ENCODE peak calls at places on chromosomes 4 and X, in five cellular contexts. B, H, C, I and Z are unnamed samples.

GRCh38 chrX:134418317-134419113 is 41.5 kb upstream of the HPRT1 start:
- DNase-seq in B (no peak), H (peak), C (no peak), I (no peak), Z (no peak)

GRCh38 chr4:1305781-1306455 is 16.2 kb downstream of the MAEA start:
- DNase-seq in B (no peak), H (no peak), C (no peak), I (no peak), Z (no peak)

GRCh38 chrX:10022580-10023245 is 55.6 kb downstream of the CLDN34 start:
- DNase-seq in B (peak), H (peak), C (peak), I (no peak), Z (no peak)

GRCh38 chr4:56434599-56435000 is 815 bp downstream of the PPAT start:
- DNase-seq in B (peak), H (peak), C (peak), I (no peak), Z (peak)

GRCh38 chr4:17557880-17558279 is 19.1 kb upstream of the LAP3 start:
- DNase-seq in B (no peak), H (peak), C (peak), I (no peak), Z (no peak)

GRCh38 chrX:56281789-56282188 is 49.6 kb downstream of the KLF8 start:
- DNase-seq in B (peak), H (peak), C (peak), I (no peak), Z (peak)

GRCh38 chrX:79130857-79131256 is 13.6 kb upstream of the GPR174 start:
- DNase-seq in B (no peak), H (no peak), C (no peak), I (no peak), Z (no peak)

GRCh38 chr4:68228568-68228967 is 16.9 kb downstream of the TMPRSS11B start:
- DNase-seq in B (no peak), H (no peak), C (no peak), I (no peak), Z (no peak)

GRCh38 chrX:48923771-48924170 is 4.9 kb upstream of the PIM2 start:
- DNase-seq in B (no peak), H (no peak), C (no peak), I (no peak), Z (no peak)

GRCh38 chr4:185062606-185063005 is 44.3 kb downstream of the HELT start:
- DNase-seq in B (no peak), H (no peak), C (no peak), I (no peak), Z (no peak)

GRCh38 chr4:153619811-153620210 is 64.3 kb upstream of the TLR2 start:
- DNase-seq in B (no peak), H (no peak), C (no peak), I (no peak), Z (no peak)

GRCh38 chrX:21166302-21166982 is 207.8 kb upstream of the CNKSR2 start:
- DNase-seq in B (no peak), H (peak), C (peak), I (no peak), Z (no peak)

GRCh38 chrX:138889152-138889551 is 177.6 kb upstream of the FGF13 start:
- DNase-seq in B (no peak), H (no peak), C (no peak), I (no peak), Z (no peak)

GRCh38 chrX:1592128-1592862 is 891 bp downstream of the AKAP17A start:
- DNase-seq in B (peak), H (peak), C (peak), I (no peak), Z (peak)

GRCh38 chrX:115912372-115912897 is 258.1 kb upstream of the AGTR2 start:
- DNase-seq in B (no peak), H (no peak), C (peak), I (peak), Z (peak)

GRCh38 chr4:57136281-57136680 is 26.1 kb upstream of the IGFBP7 start:
- DNase-seq in B (peak), H (no peak), C (peak), I (no peak), Z (no peak)

GRCh38 chrX:74318672-74319071 is 14.7 kb downstream of the ZCCHC13 start:
- DNase-seq in B (no peak), H (no peak), C (no peak), I (no peak), Z (no peak)

GRCh38 chr4:19983072-19983471 is 268.6 kb upstream of the SLIT2 start:
- DNase-seq in B (peak), H (peak), C (peak), I (no peak), Z (no peak)

GRCh38 chrX:19094654-19095053 is 27.6 kb downstream of the ADGRG2 start:
- DNase-seq in B (no peak), H (no peak), C (no peak), I (no peak), Z (no peak)

GRCh38 chr4:161817822-161818412 is 345.9 kb downstream of the FSTL5 start:
- DNase-seq in B (no peak), H (no peak), C (no peak), I (no peak), Z (no peak)

GRCh38 chr4:173503330-173504180 is 26.5 kb downstream of the HAND2 start:
- DNase-seq in B (no peak), H (no peak), C (no peak), I (no peak), Z (no peak)

GRCh38 chr4:173505924-173506779 is 23.9 kb downstream of the HAND2 start:
- DNase-seq in B (peak), H (peak), C (peak), I (peak), Z (peak)

GRCh38 chr4:173506780-173507211 is 23.2 kb downstream of the HAND2 start:
- DNase-seq in B (no peak), H (no peak), C (no peak), I (no peak), Z (no peak)

GRCh38 chr4:173501592-173502150 is 28.4 kb downstream of the HAND2 start:
- DNase-seq in B (no peak), H (no peak), C (no peak), I (no peak), Z (no peak)

GRCh38 chr4:173504181-173504503 is 25.9 kb downstream of the HAND2 start:
- DNase-seq in B (no peak), H (no peak), C (no peak), I (no peak), Z (no peak)
- TF ChIP-seq EZH2 in B (no peak), H (no peak), C (no peak), I (no peak), Z (no peak)

GRCh38 chr4:182875471-182875870 is 41.7 kb downstream of the DCTD start:
- DNase-seq in B (no peak), H (no peak), C (no peak), I (no peak), Z (no peak)

GRCh38 chr4:182877326-182877883 is 39.8 kb downstream of the DCTD start:
- DNase-seq in B (no peak), H (no peak), C (no peak), I (no peak), Z (no peak)

GRCh38 chr4:182876427-182876826 is 40.8 kb downstream of the DCTD start:
- DNase-seq in B (no peak), H (no peak), C (no peak), I (no peak), Z (no peak)

GRCh38 chr4:182874946-182875345 is 42.2 kb downstream of the DCTD start:
- DNase-seq in B (no peak), H (no peak), C (no peak), I (no peak), Z (no peak)

GRCh38 chr4:182876006-182876405 is 41.2 kb downstream of the DCTD start:
- DNase-seq in B (no peak), H (no peak), C (no peak), I (no peak), Z (no peak)
- H3K27ac ChIP-seq in B (no peak), H (no peak), C (no peak), I (no peak), Z (no peak)

GRCh38 chr4:139014391-139015268 is 951 bp upstream of the NOCT start:
- DNase-seq in B (peak), H (peak), C (peak), I (peak), Z (peak)
- H3K9ac ChIP-seq in B (peak), H (peak), C (peak), I (peak), Z (peak)

DNA sequence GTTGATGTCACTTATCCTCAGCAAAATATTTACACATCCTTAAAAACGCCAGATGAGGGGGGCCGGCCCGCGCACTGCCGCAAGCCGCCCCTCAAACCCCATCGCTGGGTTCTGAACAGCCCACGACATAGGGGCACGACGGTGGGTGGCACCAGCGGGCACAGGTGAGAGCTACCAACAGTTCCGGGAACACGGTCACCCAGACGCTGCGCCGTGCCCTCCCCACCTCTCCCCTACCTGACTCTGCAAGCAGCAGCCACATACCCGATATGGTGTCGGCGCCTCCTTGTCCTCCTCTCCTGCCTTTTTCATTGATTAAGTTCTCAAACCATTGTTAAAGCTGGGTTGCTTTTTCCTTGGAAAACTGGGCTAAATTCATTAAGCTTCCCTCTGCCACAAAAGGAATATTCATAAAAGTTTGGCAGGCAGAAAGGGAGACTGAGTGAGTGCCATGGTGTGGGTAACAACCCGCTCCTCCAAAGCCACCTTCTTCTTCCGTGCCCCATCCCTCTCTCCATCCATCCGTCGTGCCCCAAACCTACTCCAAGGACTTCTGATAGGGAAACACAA is 1.4 kb downstream of the RAI2 start:
- DNase-seq in B (no peak), H (no peak), C (no peak), I (no peak), Z (no peak)
- TF ChIP-seq EZH2 in B (peak), H (peak), C (no peak), I (no peak), Z (no peak)

DNA sequence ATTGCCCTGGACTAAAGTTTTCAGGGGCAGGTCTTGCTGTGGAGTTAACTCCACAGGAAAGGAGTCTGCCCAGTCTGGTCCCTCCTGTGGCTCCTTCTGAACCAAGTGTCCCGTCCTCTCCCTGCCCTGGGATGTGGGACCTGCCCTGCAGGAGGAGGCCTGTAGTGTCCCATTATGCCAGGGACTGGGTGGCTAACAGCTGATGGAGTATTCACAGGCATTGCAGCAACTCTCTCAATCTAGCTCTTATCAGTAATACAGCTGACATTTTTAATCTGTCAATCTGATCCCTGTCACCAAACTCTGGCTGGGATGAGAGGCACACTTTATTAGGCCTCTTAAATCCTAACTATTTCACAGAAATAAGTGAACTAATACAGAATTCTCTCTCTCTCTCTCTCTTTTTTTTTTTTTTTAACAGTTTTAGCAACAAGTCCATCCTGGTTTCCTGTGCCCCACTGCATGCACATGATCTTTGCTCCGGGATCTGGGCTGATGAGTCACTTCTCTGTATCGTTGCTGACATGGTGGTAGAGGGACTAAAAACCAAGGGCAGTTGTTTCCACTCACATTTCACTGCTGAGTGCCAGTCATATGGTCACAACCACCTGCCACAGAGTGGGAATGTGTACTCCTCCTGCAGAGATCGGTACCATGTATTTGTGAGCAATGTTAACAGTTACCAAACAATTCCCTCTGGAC is 39.1 kb downstream of the HAND2 start:
- DNase-seq in B (peak), H (peak), C (peak), I (no peak), Z (no peak)
- H3K27ac ChIP-seq in B (no peak), H (no peak), C (no peak), I (no peak), Z (no peak)

GRCh38 chrX:68832101-68832416 is 3.2 kb downstream of the EFNB1 start:
- DNase-seq in B (peak), H (peak), C (peak), I (no peak), Z (no peak)
- H3K9ac ChIP-seq in B (no peak), H (no peak), C (peak), I (no peak), Z (no peak)

DNA sequence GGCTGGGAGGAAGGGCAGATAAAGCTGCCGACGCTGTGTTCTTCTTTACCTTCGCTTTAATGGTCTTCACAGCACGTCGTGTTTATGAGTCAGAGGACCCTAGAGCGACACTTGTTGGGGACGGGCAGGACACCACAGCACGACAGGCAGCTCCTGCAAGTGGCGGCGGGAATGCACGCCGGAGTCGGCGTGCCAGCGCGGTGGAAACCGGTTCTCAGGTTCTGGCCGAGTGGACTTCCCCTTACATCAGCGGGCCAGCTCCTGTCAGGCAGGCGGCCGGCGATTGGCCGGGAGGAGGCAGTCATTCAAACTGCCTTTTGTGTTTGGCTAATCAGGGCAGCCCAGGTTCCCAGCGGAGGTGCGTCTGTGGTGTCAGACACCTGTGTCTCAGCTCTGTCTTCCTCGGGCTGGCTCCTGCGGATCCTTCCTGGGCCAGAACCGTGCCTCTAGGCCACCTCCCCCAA is 150.9 kb downstream of the SHROOM3 start:
- DNase-seq in B (peak), H (no peak), C (peak), I (no peak), Z (peak)
- TF ChIP-seq EZH2 in B (no peak), H (no peak), C (no peak), I (no peak), Z (no peak)